ENCODE peak calls at places on chromosomes 6 and 20, in eight cellular contexts. I is osteocyte; N is fibroblast of mammary gland; X is ovary; L is mucosa of descending colon; W is GM10248; U is CD8-positive, alpha-beta T cell; E is kidney epithelial cell. R is an unnamed sample.

GRCh38 chr6:36386495-36387439 is 702 bp downstream of the ETV7 start:
- DNase-seq in I (no peak), N (peak), X (peak), L (peak), W (peak), U (no peak), E (peak), R (no peak)

GRCh38 chr6:1553562-1554088 is 56.1 kb upstream of the FOXC1 start:
- DNase-seq in I (no peak), N (peak), X (no peak), L (no peak), W (no peak), U (no peak), E (no peak), R (no peak)

GRCh38 chr6:75775219-75775618 is 26.2 kb downstream of the MYO6 start:
- DNase-seq in I (no peak), N (no peak), X (no peak), L (no peak), W (no peak), U (no peak), E (no peak), R (no peak)

GRCh38 chr6:30101423-30101938 is 11.4 kb downstream of the TRIM31 start:
- DNase-seq in I (no peak), N (peak), X (no peak), L (peak), W (peak), U (no peak), E (no peak), R (no peak)

GRCh38 chr20:4684837-4685413 is 36.8 kb upstream of the PRND start:
- DNase-seq in I (peak), N (peak), X (peak), L (no peak), W (no peak), U (no peak), E (no peak), R (no peak)

GRCh38 chr6:12801141-12801540 is 84.6 kb downstream of the PHACTR1 start:
- DNase-seq in I (no peak), N (no peak), X (no peak), L (no peak), W (no peak), U (no peak), E (no peak), R (no peak)

GRCh38 chr6:45900808-45901752 is 114.6 kb downstream of the CLIC5 start:
- DNase-seq in I (no peak), N (peak), X (no peak), L (no peak), W (no peak), U (no peak), E (no peak), R (no peak)

GRCh38 chr6:140485740-140486467 is 1111.5 kb upstream of the CITED2 start:
- DNase-seq in I (no peak), N (peak), X (peak), L (no peak), W (no peak), U (no peak), E (peak), R (no peak)

GRCh38 chr20:45111799-45112471 is 3.0 kb downstream of the WFDC5 start:
- DNase-seq in I (no peak), N (no peak), X (no peak), L (no peak), W (no peak), U (no peak), E (no peak), R (peak)

GRCh38 chr20:35007891-35008290 is 52.2 kb downstream of the MYH7B start:
- DNase-seq in I (no peak), N (no peak), X (peak), L (no peak), W (no peak), U (no peak), E (no peak), R (no peak)

GRCh38 chr20:43977252-43977651 is 62.6 kb downstream of the TOX2 start:
- DNase-seq in I (no peak), N (peak), X (no peak), L (no peak), W (no peak), U (no peak), E (no peak), R (no peak)

GRCh38 chr6:123434186-123434585 is 202.6 kb downstream of the TRDN start:
- DNase-seq in I (no peak), N (peak), X (no peak), L (no peak), W (no peak), U (no peak), E (no peak), R (no peak)

GRCh38 chr6:146135167-146135566 is 106.3 kb downstream of the GRM1 start:
- DNase-seq in I (no peak), N (no peak), X (no peak), L (no peak), W (no peak), U (no peak), E (no peak), R (no peak)

GRCh38 chr20:16212790-16213189 is 360.5 kb downstream of the KIF16B start:
- DNase-seq in I (no peak), N (no peak), X (no peak), L (no peak), W (no peak), U (no peak), E (no peak), R (no peak)

GRCh38 chr6:111013144-111013905 is 31.5 kb downstream of the RPF2 start:
- DNase-seq in I (no peak), N (no peak), X (no peak), L (no peak), W (no peak), U (no peak), E (no peak), R (no peak)

GRCh38 chr20:6079011-6079410 is 25.2 kb upstream of the LRRN4 start:
- DNase-seq in I (no peak), N (no peak), X (no peak), L (no peak), W (no peak), U (no peak), E (no peak), R (no peak)
- TF ChIP-seq CTCF in I (no peak), N (no peak), X (no peak), L (no peak), W (no peak), U (no peak), E (no peak), R (no peak)

GRCh38 chr6:3229566-3230274 is 2.3 kb upstream of the TUBB2B start:
- DNase-seq in I (no peak), N (no peak), X (no peak), L (no peak), W (no peak), U (no peak), E (no peak), R (peak)
- TF ChIP-seq CTCF in I (no peak), N (no peak), X (no peak), L (no peak), W (no peak), U (no peak), E (peak), R (no peak)

DNA sequence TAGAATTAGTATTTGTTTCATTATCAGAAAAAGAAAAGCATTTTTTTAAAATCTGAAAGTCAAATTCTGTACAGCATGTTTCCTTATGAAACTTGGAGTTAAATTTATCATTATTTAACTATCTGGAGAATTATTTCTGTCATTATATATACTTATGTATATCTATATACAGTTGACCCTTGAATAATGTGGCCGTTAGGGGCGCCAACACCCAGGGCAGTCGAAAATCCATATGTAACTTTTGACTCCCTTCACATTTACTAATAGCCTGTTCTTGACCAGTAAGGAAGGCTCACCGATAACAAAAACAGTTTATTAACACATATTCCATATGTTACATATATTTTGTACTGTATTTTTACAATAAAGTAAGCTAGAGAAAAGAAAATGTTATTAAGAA is 341.2 kb downstream of the ADGRB3 start:
- DNase-seq in I (no peak), N (no peak), X (no peak), L (no peak), W (no peak), U (no peak), E (no peak), R (no peak)
- TF ChIP-seq CTCF in I (peak), N (no peak), X (no peak), L (no peak), W (no peak), U (no peak), E (no peak), R (peak)

DNA sequence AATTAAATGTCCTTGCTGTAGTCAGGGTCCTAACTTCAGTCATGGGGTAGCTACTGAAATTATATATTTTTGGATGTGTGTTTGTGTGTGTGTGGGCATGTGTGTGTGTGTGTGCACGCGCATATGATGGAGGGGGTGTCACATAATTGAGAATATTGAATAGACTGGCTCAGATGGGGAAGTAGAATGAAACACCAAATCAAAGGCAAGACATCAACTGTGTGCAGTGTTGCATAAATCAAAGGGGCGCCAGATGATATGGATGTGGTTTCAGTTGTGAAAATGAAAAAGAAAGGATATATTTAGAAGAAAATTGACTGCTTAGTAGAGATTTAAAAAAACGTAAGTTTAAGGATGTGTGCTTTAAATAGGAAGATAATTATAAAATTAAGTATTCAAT is 144.2 kb upstream of the CEP162 start:
- DNase-seq in I (no peak), N (no peak), X (no peak), L (no peak), W (no peak), U (no peak), E (no peak), R (no peak)
- TF ChIP-seq CTCF in I (no peak), N (no peak), X (no peak), L (no peak), W (no peak), U (no peak), E (no peak), R (no peak)

DNA sequence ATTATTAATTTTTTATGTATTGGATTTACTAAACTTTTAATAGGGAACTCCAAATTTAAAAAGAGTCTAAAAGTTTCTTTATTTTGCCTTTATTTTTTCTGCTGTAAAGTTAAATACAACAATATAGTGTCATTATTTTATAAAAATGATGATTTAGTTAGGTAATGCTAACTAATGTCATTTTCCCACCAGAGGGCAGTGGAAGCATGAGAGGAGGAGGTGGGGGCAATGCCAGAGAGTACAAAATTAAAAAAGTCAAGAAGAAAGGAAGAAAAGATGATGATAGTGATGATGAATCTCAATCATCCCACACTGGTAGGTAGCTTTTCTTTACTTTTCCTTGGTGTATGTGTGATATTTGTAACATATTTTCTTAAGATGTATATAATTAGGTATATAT is 20.2 kb upstream of the FHL5 start:
- DNase-seq in I (no peak), N (peak), X (no peak), L (no peak), W (no peak), U (no peak), E (no peak), R (no peak)
- TF ChIP-seq CTCF in I (peak), N (peak), X (no peak), L (no peak), W (peak), U (peak), E (no peak), R (peak)

R was measured in neural crest cell.